ENCODE peak calls at places on chromosomes 13 and 19, in ten cellular contexts. One of them, this sample, is unnamed.

GRCh38 chr13:50735071-50735470 is 108.4 kb downstream of the DLEU7 start:
- DNase-seq in NCI-H1930: no peak
- DNase-seq in fibroblast of lung: no peak
- DNase-seq in NCI-H1417 treated with DMSO at 0.1 percent for 48 hours: no peak
- DNase-seq in neuronal stem cell: no peak
- DNase-seq in GM04504: no peak
- DNase-seq in stimulated activated CD4-positive, alpha-beta T cell treated with anti-CD3 and anti-CD28 coated beads, Interleukin-4, amount 100 ng/mL, for 24 hours: no peak
- DNase-seq in hypothalamus: no peak
- DNase-seq in omental fat pad: no peak
- DNase-seq in body of pancreas: no peak
- DNase-seq in this sample: no peak

GRCh38 chr19:56105090-56105701 is 15.9 kb downstream of the ZNF787 start:
- DNase-seq in NCI-H1930: no peak
- DNase-seq in fibroblast of lung: peak
- DNase-seq in NCI-H1417 treated with DMSO at 0.1 percent for 48 hours: no peak
- DNase-seq in neuronal stem cell: peak
- DNase-seq in GM04504: no peak
- DNase-seq in stimulated activated CD4-positive, alpha-beta T cell treated with anti-CD3 and anti-CD28 coated beads, Interleukin-4, amount 100 ng/mL, for 24 hours: peak
- DNase-seq in hypothalamus: peak
- DNase-seq in omental fat pad: peak
- DNase-seq in body of pancreas: peak
- DNase-seq in this sample: peak

GRCh38 chr19:49689133-49690072 is at the start of gene ADM5:
- DNase-seq in NCI-H1930: peak
- DNase-seq in fibroblast of lung: no peak
- DNase-seq in NCI-H1417 treated with DMSO at 0.1 percent for 48 hours: no peak
- DNase-seq in neuronal stem cell: no peak
- DNase-seq in GM04504: no peak
- DNase-seq in stimulated activated CD4-positive, alpha-beta T cell treated with anti-CD3 and anti-CD28 coated beads, Interleukin-4, amount 100 ng/mL, for 24 hours: peak
- DNase-seq in hypothalamus: peak
- DNase-seq in omental fat pad: no peak
- DNase-seq in body of pancreas: peak
- DNase-seq in this sample: peak

GRCh38 chr13:110616103-110617101 is 1.1 kb downstream of the NAXD start:
- DNase-seq in NCI-H1930: no peak
- DNase-seq in fibroblast of lung: peak
- DNase-seq in NCI-H1417 treated with DMSO at 0.1 percent for 48 hours: no peak
- DNase-seq in neuronal stem cell: peak
- DNase-seq in GM04504: no peak
- DNase-seq in stimulated activated CD4-positive, alpha-beta T cell treated with anti-CD3 and anti-CD28 coated beads, Interleukin-4, amount 100 ng/mL, for 24 hours: peak
- DNase-seq in hypothalamus: no peak
- DNase-seq in omental fat pad: no peak
- DNase-seq in body of pancreas: peak
- DNase-seq in this sample: peak

GRCh38 chr13:50015750-50016149 is 506 bp downstream of the KCNRG start:
- DNase-seq in NCI-H1930: no peak
- DNase-seq in fibroblast of lung: no peak
- DNase-seq in NCI-H1417 treated with DMSO at 0.1 percent for 48 hours: no peak
- DNase-seq in neuronal stem cell: no peak
- DNase-seq in GM04504: no peak
- DNase-seq in stimulated activated CD4-positive, alpha-beta T cell treated with anti-CD3 and anti-CD28 coated beads, Interleukin-4, amount 100 ng/mL, for 24 hours: no peak
- DNase-seq in hypothalamus: no peak
- DNase-seq in omental fat pad: no peak
- DNase-seq in body of pancreas: no peak
- DNase-seq in this sample: no peak

GRCh38 chr13:100668408-100668807 is 6.2 kb downstream of the TMTC4 start:
- DNase-seq in NCI-H1930: no peak
- DNase-seq in fibroblast of lung: no peak
- DNase-seq in NCI-H1417 treated with DMSO at 0.1 percent for 48 hours: no peak
- DNase-seq in neuronal stem cell: no peak
- DNase-seq in GM04504: no peak
- DNase-seq in stimulated activated CD4-positive, alpha-beta T cell treated with anti-CD3 and anti-CD28 coated beads, Interleukin-4, amount 100 ng/mL, for 24 hours: no peak
- DNase-seq in hypothalamus: no peak
- DNase-seq in omental fat pad: no peak
- DNase-seq in body of pancreas: no peak
- DNase-seq in this sample: no peak

GRCh38 chr13:48505597-48506091 is 27.2 kb downstream of the RCBTB2 start:
- DNase-seq in NCI-H1930: no peak
- DNase-seq in fibroblast of lung: peak
- DNase-seq in NCI-H1417 treated with DMSO at 0.1 percent for 48 hours: no peak
- DNase-seq in neuronal stem cell: no peak
- DNase-seq in GM04504: peak
- DNase-seq in stimulated activated CD4-positive, alpha-beta T cell treated with anti-CD3 and anti-CD28 coated beads, Interleukin-4, amount 100 ng/mL, for 24 hours: peak
- DNase-seq in hypothalamus: no peak
- DNase-seq in omental fat pad: no peak
- DNase-seq in body of pancreas: no peak
- DNase-seq in this sample: no peak

GRCh38 chr13:25225970-25226369 is 53.9 kb upstream of the AMER2 start:
- DNase-seq in NCI-H1930: no peak
- DNase-seq in fibroblast of lung: no peak
- DNase-seq in NCI-H1417 treated with DMSO at 0.1 percent for 48 hours: no peak
- DNase-seq in neuronal stem cell: no peak
- DNase-seq in GM04504: no peak
- DNase-seq in stimulated activated CD4-positive, alpha-beta T cell treated with anti-CD3 and anti-CD28 coated beads, Interleukin-4, amount 100 ng/mL, for 24 hours: no peak
- DNase-seq in hypothalamus: no peak
- DNase-seq in omental fat pad: no peak
- DNase-seq in body of pancreas: no peak
- DNase-seq in this sample: no peak

GRCh38 chr19:1068111-1069001 is 1.4 kb downstream of the ARHGAP45 start:
- DNase-seq in NCI-H1930: no peak
- DNase-seq in fibroblast of lung: no peak
- DNase-seq in NCI-H1417 treated with DMSO at 0.1 percent for 48 hours: no peak
- DNase-seq in neuronal stem cell: no peak
- DNase-seq in GM04504: no peak
- DNase-seq in stimulated activated CD4-positive, alpha-beta T cell treated with anti-CD3 and anti-CD28 coated beads, Interleukin-4, amount 100 ng/mL, for 24 hours: peak
- DNase-seq in hypothalamus: no peak
- DNase-seq in omental fat pad: no peak
- DNase-seq in body of pancreas: no peak
- DNase-seq in this sample: no peak

GRCh38 chr13:48443442-48444208 is 30.7 kb upstream of the LPAR6 start:
- DNase-seq in NCI-H1930: no peak
- DNase-seq in fibroblast of lung: no peak
- DNase-seq in NCI-H1417 treated with DMSO at 0.1 percent for 48 hours: no peak
- DNase-seq in neuronal stem cell: no peak
- DNase-seq in GM04504: no peak
- DNase-seq in stimulated activated CD4-positive, alpha-beta T cell treated with anti-CD3 and anti-CD28 coated beads, Interleukin-4, amount 100 ng/mL, for 24 hours: peak
- DNase-seq in hypothalamus: no peak
- DNase-seq in omental fat pad: no peak
- DNase-seq in body of pancreas: no peak
- DNase-seq in this sample: no peak

GRCh38 chr19:49690656-49691242 is at the start of gene CPT1C:
- DNase-seq in NCI-H1930: peak
- DNase-seq in fibroblast of lung: peak
- DNase-seq in NCI-H1417 treated with DMSO at 0.1 percent for 48 hours: no peak
- DNase-seq in neuronal stem cell: peak
- DNase-seq in GM04504: no peak
- DNase-seq in stimulated activated CD4-positive, alpha-beta T cell treated with anti-CD3 and anti-CD28 coated beads, Interleukin-4, amount 100 ng/mL, for 24 hours: peak
- DNase-seq in hypothalamus: peak
- DNase-seq in omental fat pad: no peak
- DNase-seq in body of pancreas: peak
- DNase-seq in this sample: peak

GRCh38 chr19:611506-611869 is 21.8 kb downstream of the HCN2 start:
- DNase-seq in NCI-H1930: no peak
- DNase-seq in fibroblast of lung: peak
- DNase-seq in NCI-H1417 treated with DMSO at 0.1 percent for 48 hours: no peak
- DNase-seq in neuronal stem cell: no peak
- DNase-seq in GM04504: peak
- DNase-seq in stimulated activated CD4-positive, alpha-beta T cell treated with anti-CD3 and anti-CD28 coated beads, Interleukin-4, amount 100 ng/mL, for 24 hours: peak
- DNase-seq in hypothalamus: no peak
- DNase-seq in omental fat pad: no peak
- DNase-seq in body of pancreas: no peak
- DNase-seq in this sample: peak

GRCh38 chr19:18477974-18478373 is 40.0 kb upstream of the ISYNA1 start:
- DNase-seq in NCI-H1930: no peak
- DNase-seq in fibroblast of lung: no peak
- DNase-seq in NCI-H1417 treated with DMSO at 0.1 percent for 48 hours: no peak
- DNase-seq in neuronal stem cell: no peak
- DNase-seq in GM04504: no peak
- DNase-seq in stimulated activated CD4-positive, alpha-beta T cell treated with anti-CD3 and anti-CD28 coated beads, Interleukin-4, amount 100 ng/mL, for 24 hours: no peak
- DNase-seq in hypothalamus: no peak
- DNase-seq in omental fat pad: no peak
- DNase-seq in body of pancreas: no peak
- DNase-seq in this sample: no peak

GRCh38 chr13:113901642-113902041 is 37.8 kb upstream of the GAS6 start:
- DNase-seq in NCI-H1930: no peak
- DNase-seq in fibroblast of lung: no peak
- DNase-seq in NCI-H1417 treated with DMSO at 0.1 percent for 48 hours: no peak
- DNase-seq in neuronal stem cell: no peak
- DNase-seq in GM04504: no peak
- DNase-seq in stimulated activated CD4-positive, alpha-beta T cell treated with anti-CD3 and anti-CD28 coated beads, Interleukin-4, amount 100 ng/mL, for 24 hours: no peak
- DNase-seq in hypothalamus: no peak
- DNase-seq in omental fat pad: peak
- DNase-seq in body of pancreas: no peak
- DNase-seq in this sample: no peak

GRCh38 chr13:32947411-32947810 is 68.8 kb upstream of the KL start:
- DNase-seq in NCI-H1930: no peak
- DNase-seq in fibroblast of lung: no peak
- DNase-seq in NCI-H1417 treated with DMSO at 0.1 percent for 48 hours: no peak
- DNase-seq in neuronal stem cell: no peak
- DNase-seq in GM04504: no peak
- DNase-seq in stimulated activated CD4-positive, alpha-beta T cell treated with anti-CD3 and anti-CD28 coated beads, Interleukin-4, amount 100 ng/mL, for 24 hours: no peak
- DNase-seq in hypothalamus: no peak
- DNase-seq in omental fat pad: no peak
- DNase-seq in body of pancreas: no peak
- DNase-seq in this sample: no peak

GRCh38 chr13:48156466-48156865 is 61.6 kb upstream of the MED4 start:
- DNase-seq in NCI-H1930: no peak
- DNase-seq in fibroblast of lung: no peak
- DNase-seq in NCI-H1417 treated with DMSO at 0.1 percent for 48 hours: no peak
- DNase-seq in neuronal stem cell: no peak
- DNase-seq in GM04504: no peak
- DNase-seq in stimulated activated CD4-positive, alpha-beta T cell treated with anti-CD3 and anti-CD28 coated beads, Interleukin-4, amount 100 ng/mL, for 24 hours: peak
- DNase-seq in hypothalamus: no peak
- DNase-seq in omental fat pad: no peak
- DNase-seq in body of pancreas: no peak
- DNase-seq in this sample: peak

GRCh38 chr13:47420568-47420967 is 523.7 kb upstream of the HTR2A start:
- DNase-seq in NCI-H1930: no peak
- DNase-seq in fibroblast of lung: peak
- DNase-seq in NCI-H1417 treated with DMSO at 0.1 percent for 48 hours: no peak
- DNase-seq in neuronal stem cell: no peak
- DNase-seq in GM04504: no peak
- DNase-seq in stimulated activated CD4-positive, alpha-beta T cell treated with anti-CD3 and anti-CD28 coated beads, Interleukin-4, amount 100 ng/mL, for 24 hours: no peak
- DNase-seq in hypothalamus: no peak
- DNase-seq in omental fat pad: no peak
- DNase-seq in body of pancreas: no peak
- DNase-seq in this sample: no peak

GRCh38 chr13:73422973-73423372 is 364.2 kb downstream of the KLF5 start:
- DNase-seq in NCI-H1930: no peak
- DNase-seq in fibroblast of lung: no peak
- DNase-seq in NCI-H1417 treated with DMSO at 0.1 percent for 48 hours: no peak
- DNase-seq in neuronal stem cell: no peak
- DNase-seq in GM04504: no peak
- DNase-seq in stimulated activated CD4-positive, alpha-beta T cell treated with anti-CD3 and anti-CD28 coated beads, Interleukin-4, amount 100 ng/mL, for 24 hours: no peak
- DNase-seq in hypothalamus: no peak
- DNase-seq in omental fat pad: no peak
- DNase-seq in body of pancreas: no peak
- DNase-seq in this sample: no peak

GRCh38 chr19:47895165-47895782 is 9.2 kb upstream of the SULT2A1 start:
- DNase-seq in NCI-H1930: no peak
- DNase-seq in fibroblast of lung: no peak
- DNase-seq in NCI-H1417 treated with DMSO at 0.1 percent for 48 hours: no peak
- DNase-seq in neuronal stem cell: no peak
- DNase-seq in GM04504: no peak
- DNase-seq in stimulated activated CD4-positive, alpha-beta T cell treated with anti-CD3 and anti-CD28 coated beads, Interleukin-4, amount 100 ng/mL, for 24 hours: no peak
- DNase-seq in hypothalamus: no peak
- DNase-seq in omental fat pad: no peak
- DNase-seq in body of pancreas: no peak
- DNase-seq in this sample: no peak

GRCh38 chr13:28037399-28037798 is 48.9 kb upstream of the URAD start:
- DNase-seq in NCI-H1930: no peak
- DNase-seq in fibroblast of lung: no peak
- DNase-seq in NCI-H1417 treated with DMSO at 0.1 percent for 48 hours: no peak
- DNase-seq in neuronal stem cell: no peak
- DNase-seq in GM04504: no peak
- DNase-seq in stimulated activated CD4-positive, alpha-beta T cell treated with anti-CD3 and anti-CD28 coated beads, Interleukin-4, amount 100 ng/mL, for 24 hours: peak
- DNase-seq in hypothalamus: no peak
- DNase-seq in omental fat pad: no peak
- DNase-seq in body of pancreas: no peak
- DNase-seq in this sample: peak

GRCh38 chr19:3336680-3337523 is 29.5 kb upstream of the NFIC start:
- DNase-seq in NCI-H1930: no peak
- DNase-seq in fibroblast of lung: peak
- DNase-seq in NCI-H1417 treated with DMSO at 0.1 percent for 48 hours: no peak
- DNase-seq in neuronal stem cell: no peak
- DNase-seq in GM04504: no peak
- DNase-seq in stimulated activated CD4-positive, alpha-beta T cell treated with anti-CD3 and anti-CD28 coated beads, Interleukin-4, amount 100 ng/mL, for 24 hours: no peak
- DNase-seq in hypothalamus: peak
- DNase-seq in omental fat pad: peak
- DNase-seq in body of pancreas: peak
- DNase-seq in this sample: peak

GRCh38 chr19:46661735-46662592 is 982 bp upstream of the DACT3 start:
- DNase-seq in NCI-H1930: peak
- DNase-seq in fibroblast of lung: peak
- DNase-seq in NCI-H1417 treated with DMSO at 0.1 percent for 48 hours: peak
- DNase-seq in neuronal stem cell: peak
- DNase-seq in GM04504: peak
- DNase-seq in stimulated activated CD4-positive, alpha-beta T cell treated with anti-CD3 and anti-CD28 coated beads, Interleukin-4, amount 100 ng/mL, for 24 hours: peak
- DNase-seq in hypothalamus: peak
- DNase-seq in omental fat pad: peak
- DNase-seq in body of pancreas: peak
- DNase-seq in this sample: peak

GRCh38 chr19:29836409-29836825 is 24.6 kb downstream of the CCNE1 start:
- DNase-seq in NCI-H1930: no peak
- DNase-seq in fibroblast of lung: no peak
- DNase-seq in NCI-H1417 treated with DMSO at 0.1 percent for 48 hours: no peak
- DNase-seq in neuronal stem cell: no peak
- DNase-seq in GM04504: no peak
- DNase-seq in stimulated activated CD4-positive, alpha-beta T cell treated with anti-CD3 and anti-CD28 coated beads, Interleukin-4, amount 100 ng/mL, for 24 hours: no peak
- DNase-seq in hypothalamus: no peak
- DNase-seq in omental fat pad: no peak
- DNase-seq in body of pancreas: no peak
- DNase-seq in this sample: no peak

GRCh38 chr13:62168891-62169290 is 753.2 kb upstream of the PCDH20 start:
- DNase-seq in NCI-H1930: no peak
- DNase-seq in fibroblast of lung: no peak
- DNase-seq in NCI-H1417 treated with DMSO at 0.1 percent for 48 hours: no peak
- DNase-seq in neuronal stem cell: no peak
- DNase-seq in GM04504: no peak
- DNase-seq in stimulated activated CD4-positive, alpha-beta T cell treated with anti-CD3 and anti-CD28 coated beads, Interleukin-4, amount 100 ng/mL, for 24 hours: no peak
- DNase-seq in hypothalamus: no peak
- DNase-seq in omental fat pad: no peak
- DNase-seq in body of pancreas: no peak
- DNase-seq in this sample: no peak

GRCh38 chr19:8459520-8460260 is 14.9 kb downstream of the HNRNPM start:
- DNase-seq in NCI-H1930: no peak
- DNase-seq in fibroblast of lung: peak
- DNase-seq in NCI-H1417 treated with DMSO at 0.1 percent for 48 hours: no peak
- DNase-seq in neuronal stem cell: no peak
- DNase-seq in GM04504: peak
- DNase-seq in stimulated activated CD4-positive, alpha-beta T cell treated with anti-CD3 and anti-CD28 coated beads, Interleukin-4, amount 100 ng/mL, for 24 hours: no peak
- DNase-seq in hypothalamus: no peak
- DNase-seq in omental fat pad: no peak
- DNase-seq in body of pancreas: no peak
- DNase-seq in this sample: no peak

GRCh38 chr13:111295896-111296295 is 24.5 kb upstream of the TEX29 start:
- DNase-seq in NCI-H1930: no peak
- DNase-seq in fibroblast of lung: no peak
- DNase-seq in NCI-H1417 treated with DMSO at 0.1 percent for 48 hours: no peak
- DNase-seq in neuronal stem cell: no peak
- DNase-seq in GM04504: no peak
- DNase-seq in stimulated activated CD4-positive, alpha-beta T cell treated with anti-CD3 and anti-CD28 coated beads, Interleukin-4, amount 100 ng/mL, for 24 hours: no peak
- DNase-seq in hypothalamus: no peak
- DNase-seq in omental fat pad: no peak
- DNase-seq in body of pancreas: no peak
- DNase-seq in this sample: no peak

GRCh38 chr19:19746286-19747213 is 13.6 kb upstream of the ZNF14 start:
- DNase-seq in NCI-H1930: no peak
- DNase-seq in fibroblast of lung: no peak
- DNase-seq in NCI-H1417 treated with DMSO at 0.1 percent for 48 hours: no peak
- DNase-seq in neuronal stem cell: no peak
- DNase-seq in GM04504: no peak
- DNase-seq in stimulated activated CD4-positive, alpha-beta T cell treated with anti-CD3 and anti-CD28 coated beads, Interleukin-4, amount 100 ng/mL, for 24 hours: no peak
- DNase-seq in hypothalamus: no peak
- DNase-seq in omental fat pad: no peak
- DNase-seq in body of pancreas: no peak
- DNase-seq in this sample: no peak

This sample was measured in Daoy.